ENCODE peak calls at places on chromosomes 6 and 20, in six cellular contexts. Z is left colon, H is hypothalamus, F is aorta, O is nephron progenitor cell, K is type B pancreatic cell. R is an unnamed sample.

GRCh38 chr6:81298751-81299150 is 453.7 kb downstream of the TENT5A start:
- DNase-seq in H (no peak), O (no peak), Z (no peak), F (no peak), K (no peak), R (no peak)

GRCh38 chr20:12570371-12570770 is 438.4 kb upstream of the SPTLC3 start:
- DNase-seq in Z (no peak), F (no peak), H (no peak), K (no peak), O (peak; percentile 34), R (no peak)

GRCh38 chr20:51480507-51481270 is 61.8 kb downstream of the NFATC2 start:
- DNase-seq in F (no peak), K (no peak), Z (no peak), H (no peak), O (no peak), R (no peak)

GRCh38 chr20:50813101-50813643 is 18.3 kb downstream of the BCAS4 start:
- DNase-seq in F (no peak), O (no peak), Z (no peak), H (no peak), K (no peak), R (no peak)

GRCh38 chr6:103404799-103405198 is 1454.9 kb downstream of the HACE1 start:
- DNase-seq in H (no peak), F (no peak), Z (no peak), K (no peak), O (no peak), R (no peak)

GRCh38 chr6:120302041-120302440 is 952.5 kb upstream of the MAN1A1 start:
- DNase-seq in Z (no peak), H (no peak), K (no peak), O (no peak), F (no peak), R (no peak)

GRCh38 chr6:116010400-116011095 is 50.1 kb downstream of the FRK start:
- DNase-seq in H (peak; percentile 22), O (peak; percentile 60), K (no peak), Z (peak; percentile 64), F (peak; percentile 79), R (peak; percentile 29)

GRCh38 chr6:125832396-125832795 is 41.6 kb downstream of the NCOA7 start:
- DNase-seq in H (no peak), K (no peak), F (no peak), O (no peak), Z (no peak), R (no peak)

GRCh38 chr6:54981276-54981609 is 134.7 kb downstream of the FAM83B start:
- DNase-seq in K (no peak), O (no peak), Z (no peak), F (no peak), H (no peak), R (no peak)

GRCh38 chr20:2840967-2841531 is 504 bp downstream of the VPS16 start:
- DNase-seq in Z (peak; percentile 59), O (peak; percentile 69), K (no peak), H (no peak), F (peak; percentile 88), R (no peak)

GRCh38 chr6:42230320-42231034 is 12.8 kb upstream of the MRPS10 start:
- DNase-seq in Z (no peak), O (no peak), F (no peak), K (no peak), H (no peak), R (no peak)

GRCh38 chr20:40470313-40471260 is 218.4 kb downstream of the MAFB start:
- DNase-seq in Z (peak; percentile 29), F (peak; percentile 66), K (no peak), O (no peak), H (no peak), R (no peak)

GRCh38 chr6:37171141-37171969 is 1.4 kb downstream of the PIM1 start:
- DNase-seq in Z (peak; percentile 53), H (peak; percentile 14), F (peak; percentile 76), K (no peak), O (peak; percentile 43), R (peak; percentile 39)

GRCh38 chr6:89952696-89953095 is 58.4 kb downstream of the GJA10 start:
- DNase-seq in Z (no peak), O (no peak), H (no peak), F (no peak), K (no peak), R (no peak)

GRCh38 chr6:111666812-111667211 is 61.1 kb upstream of the TRAF3IP2 start:
- DNase-seq in O (no peak), H (no peak), K (no peak), F (no peak), Z (no peak), R (no peak)

R was measured in amygdala.